ENCODE peak calls at places on chromosome 16, in ten cellular contexts. One of them, this sample, is unnamed.

GRCh38 chr16:51994597-51994996 is 552.3 kb downstream of the TOX3 start:
- DNase-seq in K562: no peak
- DNase-seq in heart left ventricle: peak
- DNase-seq in left lung: no peak
- DNase-seq in tibial artery: no peak
- DNase-seq in fibroblast of pulmonary artery: no peak
- DNase-seq in IMR-90: no peak
- DNase-seq in CD8-positive, alpha-beta T cell: no peak
- DNase-seq in upper lobe of right lung: peak
- DNase-seq in spleen: no peak
- DNase-seq in this sample: no peak

GRCh38 chr16:17452931-17453330 is 17.8 kb downstream of the XYLT1 start:
- DNase-seq in fibroblast of pulmonary artery: no peak
- DNase-seq in K562: no peak
- DNase-seq in upper lobe of right lung: no peak
- DNase-seq in left lung: no peak
- DNase-seq in heart left ventricle: no peak
- DNase-seq in CD8-positive, alpha-beta T cell: no peak
- DNase-seq in IMR-90: peak
- DNase-seq in spleen: no peak
- DNase-seq in tibial artery: no peak
- DNase-seq in this sample: no peak

GRCh38 chr16:57720142-57720575 is 15.4 kb upstream of the KATNB1 start:
- DNase-seq in spleen: peak
- DNase-seq in upper lobe of right lung: no peak
- DNase-seq in fibroblast of pulmonary artery: peak
- DNase-seq in heart left ventricle: peak
- DNase-seq in CD8-positive, alpha-beta T cell: peak
- DNase-seq in tibial artery: no peak
- DNase-seq in K562: peak
- DNase-seq in left lung: peak
- DNase-seq in IMR-90: peak
- DNase-seq in this sample: peak

GRCh38 chr16:2689968-2690830 is 7.9 kb downstream of the KCTD5 start:
- DNase-seq in spleen: peak
- DNase-seq in upper lobe of right lung: peak
- DNase-seq in IMR-90: no peak
- DNase-seq in K562: no peak
- DNase-seq in fibroblast of pulmonary artery: no peak
- DNase-seq in heart left ventricle: peak
- DNase-seq in CD8-positive, alpha-beta T cell: no peak
- DNase-seq in left lung: peak
- DNase-seq in tibial artery: no peak
- DNase-seq in this sample: no peak

GRCh38 chr16:2157480-2158261 is 2.1 kb downstream of the TRAF7 start:
- DNase-seq in spleen: no peak
- DNase-seq in tibial artery: no peak
- DNase-seq in left lung: peak
- DNase-seq in heart left ventricle: no peak
- DNase-seq in upper lobe of right lung: no peak
- DNase-seq in K562: no peak
- DNase-seq in fibroblast of pulmonary artery: no peak
- DNase-seq in CD8-positive, alpha-beta T cell: no peak
- DNase-seq in IMR-90: no peak
- DNase-seq in this sample: no peak

GRCh38 chr16:82093901-82094300 is 58.8 kb downstream of the HSD17B2 start:
- DNase-seq in CD8-positive, alpha-beta T cell: no peak
- DNase-seq in fibroblast of pulmonary artery: no peak
- DNase-seq in left lung: no peak
- DNase-seq in IMR-90: no peak
- DNase-seq in heart left ventricle: no peak
- DNase-seq in tibial artery: no peak
- DNase-seq in upper lobe of right lung: no peak
- DNase-seq in spleen: no peak
- DNase-seq in K562: no peak
- DNase-seq in this sample: no peak

GRCh38 chr16:10831899-10832886 is 13.6 kb upstream of the TVP23A start:
- DNase-seq in left lung: no peak
- DNase-seq in heart left ventricle: no peak
- DNase-seq in IMR-90: no peak
- DNase-seq in fibroblast of pulmonary artery: no peak
- DNase-seq in K562: no peak
- DNase-seq in upper lobe of right lung: peak
- DNase-seq in spleen: peak
- DNase-seq in tibial artery: peak
- DNase-seq in CD8-positive, alpha-beta T cell: no peak
- DNase-seq in this sample: no peak

GRCh38 chr16:87297918-87298631 is 19.1 kb downstream of the C16orf95 start:
- DNase-seq in tibial artery: no peak
- DNase-seq in left lung: no peak
- DNase-seq in IMR-90: peak
- DNase-seq in spleen: peak
- DNase-seq in fibroblast of pulmonary artery: peak
- DNase-seq in heart left ventricle: no peak
- DNase-seq in CD8-positive, alpha-beta T cell: peak
- DNase-seq in upper lobe of right lung: no peak
- DNase-seq in K562: peak
- DNase-seq in this sample: no peak

GRCh38 chr16:79008869-79009179 is 591.7 kb downstream of the MAF start:
- DNase-seq in left lung: no peak
- DNase-seq in IMR-90: no peak
- DNase-seq in fibroblast of pulmonary artery: no peak
- DNase-seq in K562: no peak
- DNase-seq in upper lobe of right lung: no peak
- DNase-seq in CD8-positive, alpha-beta T cell: no peak
- DNase-seq in tibial artery: no peak
- DNase-seq in heart left ventricle: no peak
- DNase-seq in spleen: no peak
- DNase-seq in this sample: no peak

GRCh38 chr16:87604572-87605135 is 2.3 kb downstream of the JPH3 start:
- DNase-seq in CD8-positive, alpha-beta T cell: no peak
- DNase-seq in IMR-90: no peak
- DNase-seq in K562: no peak
- DNase-seq in fibroblast of pulmonary artery: no peak
- DNase-seq in spleen: no peak
- DNase-seq in tibial artery: no peak
- DNase-seq in heart left ventricle: no peak
- DNase-seq in upper lobe of right lung: no peak
- DNase-seq in left lung: peak
- DNase-seq in this sample: no peak

GRCh38 chr16:64870859-64871258 is 251.0 kb downstream of the CDH11 start:
- DNase-seq in spleen: no peak
- DNase-seq in CD8-positive, alpha-beta T cell: no peak
- DNase-seq in tibial artery: no peak
- DNase-seq in fibroblast of pulmonary artery: no peak
- DNase-seq in K562: no peak
- DNase-seq in heart left ventricle: no peak
- DNase-seq in IMR-90: no peak
- DNase-seq in left lung: no peak
- DNase-seq in upper lobe of right lung: no peak
- DNase-seq in this sample: no peak

DNA sequence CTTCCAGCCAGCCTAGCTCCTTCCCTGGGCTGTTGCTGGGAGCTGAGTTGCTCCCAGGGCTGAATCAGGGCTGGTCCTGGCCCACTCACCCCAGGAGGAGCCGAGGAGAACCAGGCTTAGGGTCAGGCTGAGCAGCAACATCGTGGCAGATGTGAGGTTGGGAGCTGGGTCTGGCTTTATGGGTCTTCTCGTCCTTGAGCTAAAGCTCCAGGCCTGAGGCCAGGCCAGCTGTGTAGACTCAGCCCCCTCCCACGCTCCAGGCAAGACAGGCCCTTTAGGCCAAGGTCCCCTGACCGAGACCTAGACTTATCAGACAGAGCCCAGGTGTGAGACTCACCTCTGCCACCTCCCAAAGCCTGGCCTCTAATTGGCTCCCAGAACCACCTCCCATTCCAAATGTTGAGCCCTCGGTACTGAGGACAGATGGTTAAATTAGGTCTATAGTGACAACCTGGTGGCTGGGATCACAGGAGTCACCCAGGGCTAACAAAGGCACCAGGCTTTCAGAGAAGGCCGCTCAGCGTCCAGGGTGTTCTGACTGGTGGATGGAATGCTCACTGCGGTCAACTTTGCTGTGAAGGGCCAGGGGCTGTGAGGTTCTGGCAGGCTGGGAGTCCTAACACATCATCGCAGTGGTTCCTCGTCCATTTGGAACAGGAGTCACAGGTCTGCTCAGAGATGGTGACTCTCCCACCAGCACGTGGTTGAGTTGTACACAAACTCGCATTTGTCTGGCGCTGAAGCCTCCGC is at the start of gene CTRL:
- DNase-seq in K562: no peak
- DNase-seq in fibroblast of pulmonary artery: no peak
- DNase-seq in heart left ventricle: no peak
- DNase-seq in tibial artery: no peak
- DNase-seq in spleen: no peak
- DNase-seq in upper lobe of right lung: no peak
- DNase-seq in CD8-positive, alpha-beta T cell: no peak
- DNase-seq in IMR-90: no peak
- DNase-seq in left lung: no peak
- DNase-seq in this sample: no peak
- TF ChIP-seq CTCF in K562: peak
- TF ChIP-seq CTCF in fibroblast of pulmonary artery: peak
- TF ChIP-seq CTCF in heart left ventricle: no peak
- TF ChIP-seq CTCF in tibial artery: no peak
- TF ChIP-seq CTCF in spleen: no peak
- TF ChIP-seq CTCF in upper lobe of right lung: no peak
- TF ChIP-seq CTCF in CD8-positive, alpha-beta T cell: no peak
- TF ChIP-seq CTCF in IMR-90: no peak
- TF ChIP-seq CTCF in left lung: no peak
- TF ChIP-seq CTCF in this sample: peak

DNA sequence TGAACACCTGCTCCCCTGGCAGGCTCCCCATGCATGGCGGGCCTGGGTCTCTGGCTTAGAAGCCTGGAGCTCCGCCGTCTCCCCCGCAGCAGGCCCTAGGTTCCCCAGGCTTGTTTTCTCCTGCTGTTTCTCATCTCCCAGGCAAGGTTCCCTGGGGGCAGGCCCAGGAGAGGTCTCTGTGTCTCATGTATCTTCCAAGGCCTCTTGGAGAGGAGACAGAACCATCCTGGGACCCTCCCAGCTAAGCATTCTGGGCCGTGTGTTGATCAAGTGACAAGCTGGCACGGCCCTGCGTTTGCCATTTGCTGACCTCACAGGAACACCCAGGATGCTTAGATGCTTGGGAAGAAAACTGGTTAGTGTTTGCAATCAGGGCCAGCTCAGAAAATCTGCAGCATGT is 202.4 kb upstream of the CIBAR2 start:
- DNase-seq in tibial artery: no peak
- DNase-seq in CD8-positive, alpha-beta T cell: no peak
- DNase-seq in fibroblast of pulmonary artery: no peak
- DNase-seq in heart left ventricle: no peak
- DNase-seq in left lung: no peak
- DNase-seq in upper lobe of right lung: no peak
- DNase-seq in spleen: no peak
- DNase-seq in IMR-90: no peak
- DNase-seq in K562: no peak
- DNase-seq in this sample: no peak
- H3K4me3 ChIP-seq in tibial artery: no peak
- H3K4me3 ChIP-seq in CD8-positive, alpha-beta T cell: no peak
- H3K4me3 ChIP-seq in fibroblast of pulmonary artery: no peak
- H3K4me3 ChIP-seq in heart left ventricle: no peak
- H3K4me3 ChIP-seq in left lung: no peak
- H3K4me3 ChIP-seq in upper lobe of right lung: no peak
- H3K4me3 ChIP-seq in spleen: no peak
- H3K4me3 ChIP-seq in IMR-90: no peak
- H3K4me3 ChIP-seq in K562: no peak
- H3K4me3 ChIP-seq in this sample: no peak

DNA sequence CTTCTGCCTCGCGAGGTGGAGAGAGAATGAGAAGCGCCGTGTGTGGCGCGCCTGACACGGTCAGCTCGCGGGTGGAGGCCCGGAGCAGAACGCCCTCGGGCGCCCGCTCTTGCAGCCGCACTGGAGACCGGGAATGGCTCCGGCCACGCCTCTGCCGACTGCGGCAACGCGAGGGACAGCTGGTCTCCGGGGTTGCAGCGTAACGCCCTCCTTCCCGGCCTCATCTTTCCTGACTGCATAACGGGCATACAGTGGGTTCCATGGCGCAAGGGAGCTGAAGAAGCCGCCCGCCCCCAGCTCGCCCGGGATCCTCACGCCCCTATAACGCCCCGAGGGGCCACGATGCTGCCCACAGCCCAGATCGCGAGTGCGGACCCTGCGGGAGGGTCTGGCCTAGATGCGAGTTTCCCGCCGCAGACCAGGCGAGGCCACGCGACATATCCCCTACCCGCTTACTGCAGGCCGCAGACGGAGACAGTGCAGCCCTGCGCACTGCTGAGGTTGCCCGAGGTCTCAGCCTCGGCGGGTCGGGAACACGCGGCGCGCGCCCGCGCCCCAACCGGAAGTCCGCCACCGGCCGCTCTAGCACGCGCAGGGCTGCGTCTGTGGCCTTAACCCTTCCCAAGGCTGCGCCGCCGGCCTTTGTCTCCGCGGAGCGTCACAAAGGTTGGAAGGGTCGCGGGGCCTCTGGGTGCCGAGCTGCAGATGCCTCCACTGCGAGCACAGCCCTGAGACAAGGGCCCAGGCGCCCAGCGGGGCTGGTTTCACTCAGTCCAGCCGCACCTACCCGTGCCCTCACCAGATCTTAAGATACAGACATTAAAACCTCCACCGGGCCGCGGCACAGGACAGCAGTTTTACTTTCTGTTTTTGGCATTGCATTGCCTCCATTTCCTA is 18.8 kb downstream of the BCL7C start:
- DNase-seq in heart left ventricle: peak
- DNase-seq in spleen: peak
- DNase-seq in left lung: peak
- DNase-seq in fibroblast of pulmonary artery: peak
- DNase-seq in tibial artery: peak
- DNase-seq in K562: peak
- DNase-seq in CD8-positive, alpha-beta T cell: peak
- DNase-seq in IMR-90: peak
- DNase-seq in upper lobe of right lung: peak
- DNase-seq in this sample: peak
- TF ChIP-seq CTCF in heart left ventricle: no peak
- TF ChIP-seq CTCF in spleen: no peak
- TF ChIP-seq CTCF in left lung: no peak
- TF ChIP-seq CTCF in fibroblast of pulmonary artery: no peak
- TF ChIP-seq CTCF in tibial artery: no peak
- TF ChIP-seq CTCF in K562: no peak
- TF ChIP-seq CTCF in CD8-positive, alpha-beta T cell: no peak
- TF ChIP-seq CTCF in IMR-90: peak
- TF ChIP-seq CTCF in upper lobe of right lung: no peak
- TF ChIP-seq CTCF in this sample: no peak

DNA sequence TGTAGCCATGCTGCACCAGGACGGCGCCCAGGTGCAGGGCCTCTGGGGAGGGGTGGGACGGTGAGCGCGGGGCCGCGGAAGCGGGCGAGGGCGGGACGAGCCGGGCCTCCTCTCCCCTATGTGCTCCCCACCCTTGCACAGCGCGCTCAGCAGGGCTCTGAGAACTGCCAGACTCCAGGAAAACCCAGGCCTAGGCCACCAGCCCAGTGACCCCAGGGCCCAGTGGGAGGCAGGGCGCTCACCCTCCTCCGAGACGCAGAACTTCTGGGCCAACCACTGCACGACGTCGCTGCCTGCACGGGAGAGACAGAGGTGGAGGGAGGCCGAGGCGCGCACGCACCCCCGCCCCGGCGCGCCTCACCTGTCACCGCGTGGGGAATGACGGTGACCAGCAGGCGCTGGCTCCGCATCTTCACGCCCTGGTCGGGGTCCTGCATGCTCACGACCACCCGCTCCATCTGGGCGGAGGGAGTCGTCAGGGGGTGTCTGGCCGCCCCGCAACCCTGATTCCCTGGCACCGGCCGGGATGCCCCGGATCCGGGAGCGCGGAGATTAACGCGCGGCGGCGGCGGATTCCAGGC is 613 bp downstream of the RGS11 start:
- DNase-seq in heart left ventricle: no peak
- DNase-seq in CD8-positive, alpha-beta T cell: no peak
- DNase-seq in tibial artery: no peak
- DNase-seq in IMR-90: no peak
- DNase-seq in spleen: no peak
- DNase-seq in left lung: no peak
- DNase-seq in upper lobe of right lung: peak
- DNase-seq in K562: no peak
- DNase-seq in fibroblast of pulmonary artery: no peak
- DNase-seq in this sample: no peak
- H3K4me3 ChIP-seq in heart left ventricle: peak
- H3K4me3 ChIP-seq in CD8-positive, alpha-beta T cell: peak
- H3K4me3 ChIP-seq in tibial artery: peak
- H3K4me3 ChIP-seq in IMR-90: peak
- H3K4me3 ChIP-seq in spleen: peak
- H3K4me3 ChIP-seq in left lung: peak
- H3K4me3 ChIP-seq in upper lobe of right lung: peak
- H3K4me3 ChIP-seq in K562: no peak
- H3K4me3 ChIP-seq in fibroblast of pulmonary artery: peak
- H3K4me3 ChIP-seq in this sample: peak

This sample was measured in brain microvascular endothelial cell.